ENCODE peak calls at places on chromosomes 3 and 15, in nine cellular contexts. One of them, this sample, is unnamed.

GRCh38 chr15:72203507-72203837 is 5.9 kb upstream of the GRAMD2A start:
- DNase-seq in NCI-H446: peak
- DNase-seq in RPMI7951: peak
- DNase-seq in NCI-H510A: no peak
- DNase-seq in transverse colon: no peak
- DNase-seq in HS-5: peak
- DNase-seq in GM12891: no peak
- DNase-seq in amniotic stem cell: peak
- DNase-seq in RWPE1: peak
- DNase-seq in this sample: no peak

GRCh38 chr3:193832833-193833413 is 239.9 kb downstream of the OPA1 start:
- DNase-seq in NCI-H446: no peak
- DNase-seq in RPMI7951: no peak
- DNase-seq in NCI-H510A: no peak
- DNase-seq in transverse colon: no peak
- DNase-seq in HS-5: no peak
- DNase-seq in GM12891: no peak
- DNase-seq in amniotic stem cell: no peak
- DNase-seq in RWPE1: no peak
- DNase-seq in this sample: no peak

GRCh38 chr15:33242165-33242564 is 47.7 kb upstream of the FMN1 start:
- DNase-seq in NCI-H446: no peak
- DNase-seq in RPMI7951: peak
- DNase-seq in NCI-H510A: no peak
- DNase-seq in transverse colon: no peak
- DNase-seq in HS-5: peak
- DNase-seq in GM12891: no peak
- DNase-seq in amniotic stem cell: peak
- DNase-seq in RWPE1: peak
- DNase-seq in this sample: peak

GRCh38 chr3:174331095-174331802 is 527.9 kb upstream of the NAALADL2 start:
- DNase-seq in NCI-H446: no peak
- DNase-seq in RPMI7951: no peak
- DNase-seq in NCI-H510A: no peak
- DNase-seq in transverse colon: no peak
- DNase-seq in HS-5: no peak
- DNase-seq in GM12891: no peak
- DNase-seq in amniotic stem cell: no peak
- DNase-seq in RWPE1: no peak
- DNase-seq in this sample: no peak

GRCh38 chr15:41648770-41649169 is 11.4 kb upstream of the MGA start:
- DNase-seq in NCI-H446: no peak
- DNase-seq in RPMI7951: peak
- DNase-seq in NCI-H510A: no peak
- DNase-seq in transverse colon: no peak
- DNase-seq in HS-5: no peak
- DNase-seq in GM12891: no peak
- DNase-seq in amniotic stem cell: no peak
- DNase-seq in RWPE1: no peak
- DNase-seq in this sample: peak

GRCh38 chr3:48130321-48130881 is 57.8 kb downstream of the CDC25A start:
- DNase-seq in NCI-H446: no peak
- DNase-seq in RPMI7951: peak
- DNase-seq in NCI-H510A: no peak
- DNase-seq in transverse colon: peak
- DNase-seq in HS-5: no peak
- DNase-seq in GM12891: no peak
- DNase-seq in amniotic stem cell: no peak
- DNase-seq in RWPE1: no peak
- DNase-seq in this sample: no peak

GRCh38 chr15:28260722-28261121 is 61.3 kb downstream of the HERC2 start:
- DNase-seq in NCI-H446: no peak
- DNase-seq in RPMI7951: no peak
- DNase-seq in NCI-H510A: no peak
- DNase-seq in transverse colon: no peak
- DNase-seq in HS-5: no peak
- DNase-seq in GM12891: no peak
- DNase-seq in amniotic stem cell: no peak
- DNase-seq in RWPE1: no peak
- DNase-seq in this sample: no peak

GRCh38 chr3:33578325-33579180 is 138.3 kb upstream of the UBP1 start:
- DNase-seq in NCI-H446: no peak
- DNase-seq in RPMI7951: peak
- DNase-seq in NCI-H510A: no peak
- DNase-seq in transverse colon: no peak
- DNase-seq in HS-5: peak
- DNase-seq in GM12891: no peak
- DNase-seq in amniotic stem cell: peak
- DNase-seq in RWPE1: peak
- DNase-seq in this sample: no peak

GRCh38 chr3:31880020-31880419 is 101.0 kb downstream of the OSBPL10 start:
- DNase-seq in NCI-H446: no peak
- DNase-seq in RPMI7951: peak
- DNase-seq in NCI-H510A: no peak
- DNase-seq in transverse colon: no peak
- DNase-seq in HS-5: no peak
- DNase-seq in GM12891: no peak
- DNase-seq in amniotic stem cell: no peak
- DNase-seq in RWPE1: no peak
- DNase-seq in this sample: no peak

GRCh38 chr15:64693134-64693533 is 82.3 kb downstream of the RBPMS2 start:
- DNase-seq in NCI-H446: no peak
- DNase-seq in RPMI7951: peak
- DNase-seq in NCI-H510A: no peak
- DNase-seq in transverse colon: peak
- DNase-seq in HS-5: peak
- DNase-seq in GM12891: no peak
- DNase-seq in amniotic stem cell: peak
- DNase-seq in RWPE1: no peak
- DNase-seq in this sample: peak

GRCh38 chr15:77869021-77869895 is 208.3 kb downstream of the TBC1D2B start:
- DNase-seq in NCI-H446: no peak
- DNase-seq in RPMI7951: peak
- DNase-seq in NCI-H510A: no peak
- DNase-seq in transverse colon: no peak
- DNase-seq in HS-5: no peak
- DNase-seq in GM12891: no peak
- DNase-seq in amniotic stem cell: no peak
- DNase-seq in RWPE1: peak
- DNase-seq in this sample: peak

GRCh38 chr15:34223904-34224596 is 766 bp upstream of the EMC4 start:
- DNase-seq in NCI-H446: no peak
- DNase-seq in RPMI7951: no peak
- DNase-seq in NCI-H510A: no peak
- DNase-seq in transverse colon: peak
- DNase-seq in HS-5: no peak
- DNase-seq in GM12891: no peak
- DNase-seq in amniotic stem cell: no peak
- DNase-seq in RWPE1: no peak
- DNase-seq in this sample: no peak

GRCh38 chr15:52527898-52528464 is 699 bp downstream of the MYO5A start:
- DNase-seq in NCI-H446: peak
- DNase-seq in RPMI7951: peak
- DNase-seq in NCI-H510A: no peak
- DNase-seq in transverse colon: peak
- DNase-seq in HS-5: peak
- DNase-seq in GM12891: peak
- DNase-seq in amniotic stem cell: peak
- DNase-seq in RWPE1: peak
- DNase-seq in this sample: peak

GRCh38 chr3:159265705-159266104 is 463.9 kb downstream of the MFSD1 start:
- DNase-seq in NCI-H446: no peak
- DNase-seq in RPMI7951: no peak
- DNase-seq in NCI-H510A: no peak
- DNase-seq in transverse colon: no peak
- DNase-seq in HS-5: no peak
- DNase-seq in GM12891: no peak
- DNase-seq in amniotic stem cell: no peak
- DNase-seq in RWPE1: no peak
- DNase-seq in this sample: no peak

GRCh38 chr3:8239718-8240698 is 261.6 kb upstream of the LMCD1 start:
- DNase-seq in NCI-H446: no peak
- DNase-seq in RPMI7951: peak
- DNase-seq in NCI-H510A: no peak
- DNase-seq in transverse colon: peak
- DNase-seq in HS-5: peak
- DNase-seq in GM12891: peak
- DNase-seq in amniotic stem cell: peak
- DNase-seq in RWPE1: peak
- DNase-seq in this sample: peak